ENCODE peak calls at places on chromosomes 2 and 18, in four cellular contexts. One of them, this sample, is unnamed.
A peak's percentile ranks its signal among the peaks of the same experiment; 100 is the strongest.

GRCh38 chr18:5518899-5519371 is 24.9 kb downstream of the EPB41L3 start:
- DNase-seq in PC-3: no peak
- DNase-seq in GM23248: peak; percentile 72
- DNase-seq in MM.1S: no peak
- DNase-seq in this sample: no peak

GRCh38 chr18:13240060-13240725 is 21.6 kb downstream of the LDLRAD4 start:
- DNase-seq in MM.1S: no peak
- DNase-seq in GM23248: no peak
- DNase-seq in PC-3: no peak
- DNase-seq in this sample: no peak

GRCh38 chr2:113138428-113139322 is 11.3 kb downstream of the IL1RN start:
- DNase-seq in MM.1S: peak; percentile 85
- DNase-seq in GM23248: peak; percentile 61
- DNase-seq in PC-3: peak; percentile 91
- DNase-seq in this sample: peak; percentile 73

GRCh38 chr2:142140434-142140845 is 9.6 kb upstream of the LRP1B start:
- DNase-seq in PC-3: peak; percentile 65
- DNase-seq in MM.1S: peak; percentile 43
- DNase-seq in GM23248: peak; percentile 34
- DNase-seq in this sample: peak; percentile 49

GRCh38 chr18:56068030-56068671 is 480.2 kb upstream of the TCF4 start:
- DNase-seq in MM.1S: no peak
- DNase-seq in PC-3: peak; percentile 61
- DNase-seq in GM23248: peak; percentile 69
- DNase-seq in this sample: no peak

GRCh38 chr2:149877064-149877463 is 289.5 kb upstream of the MMADHC start:
- DNase-seq in MM.1S: no peak
- DNase-seq in GM23248: no peak
- DNase-seq in PC-3: no peak
- DNase-seq in this sample: no peak

GRCh38 chr2:70656421-70657010 is 102.9 kb upstream of the TGFA start:
- DNase-seq in GM23248: no peak
- DNase-seq in MM.1S: no peak
- DNase-seq in PC-3: no peak
- DNase-seq in this sample: no peak

GRCh38 chr18:77054606-77055428 is 77.8 kb downstream of the MBP start:
- DNase-seq in PC-3: peak; percentile 93
- DNase-seq in MM.1S: peak; percentile 87
- DNase-seq in GM23248: peak; percentile 88
- DNase-seq in this sample: peak; percentile 71

GRCh38 chr2:200349868-200350267 is 43.4 kb downstream of the SPATS2L start:
- DNase-seq in GM23248: no peak
- DNase-seq in PC-3: no peak
- DNase-seq in MM.1S: no peak
- DNase-seq in this sample: no peak

GRCh38 chr2:102141915-102142828 is at the start of gene IL1R1:
- DNase-seq in PC-3: peak; percentile 80
- DNase-seq in GM23248: peak; percentile 97
- DNase-seq in MM.1S: no peak
- DNase-seq in this sample: peak; percentile 90

GRCh38 chr2:42547014-42547413 is 21.4 kb upstream of the MTA3 start:
- DNase-seq in MM.1S: no peak
- DNase-seq in GM23248: no peak
- DNase-seq in PC-3: no peak
- DNase-seq in this sample: no peak
- H3K9ac ChIP-seq in MM.1S: no peak overlapping the region
- H3K9ac ChIP-seq in GM23248: no peak overlapping the region
- H3K9ac ChIP-seq in PC-3: no peak overlapping the region
- H3K9ac ChIP-seq in this sample: no peak overlapping the region

DNA sequence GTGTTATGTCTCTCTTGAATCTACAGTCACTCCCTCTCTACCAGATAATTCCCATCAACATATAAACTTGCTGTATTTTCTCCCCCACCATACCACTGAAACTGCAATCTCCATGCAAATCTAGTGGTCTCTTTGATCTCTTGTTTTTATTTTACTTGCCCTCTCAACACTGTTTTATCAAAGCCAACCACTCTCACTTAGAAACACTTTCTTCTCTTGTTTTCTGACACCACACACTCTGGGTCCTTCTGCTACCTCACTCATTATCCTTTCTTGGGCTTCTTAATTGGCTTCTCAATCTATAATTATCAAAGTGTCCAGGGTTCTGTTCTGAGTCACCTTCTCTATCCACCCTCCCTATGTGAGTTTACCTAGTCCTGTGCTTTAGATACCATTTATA is 2.0 kb upstream of the MCFD2 start:
- DNase-seq in GM23248: no peak
- DNase-seq in MM.1S: peak; percentile 45
- DNase-seq in PC-3: no peak
- DNase-seq in this sample: no peak
- H3K79me2 ChIP-seq in GM23248: peaks cover 53% of the 10 kb centered on the region
- H3K79me2 ChIP-seq in MM.1S: peaks cover 33% of the 10 kb centered on the region
- H3K79me2 ChIP-seq in PC-3: peaks cover 45% of the 10 kb centered on the region
- H3K79me2 ChIP-seq in this sample: peaks cover 41% of the 10 kb centered on the region

GRCh38 chr2:24672589-24672988 is 120.6 kb downstream of the PTRHD1 start:
- DNase-seq in MM.1S: no peak
- DNase-seq in PC-3: no peak
- DNase-seq in GM23248: no peak
- DNase-seq in this sample: no peak

GRCh38 chr2:24675338-24675737 is 117.9 kb downstream of the PTRHD1 start:
- DNase-seq in GM23248: no peak
- DNase-seq in PC-3: no peak
- DNase-seq in MM.1S: no peak
- DNase-seq in this sample: no peak

GRCh38 chr2:24680196-24680595 is 113.0 kb downstream of the PTRHD1 start:
- DNase-seq in GM23248: no peak
- DNase-seq in MM.1S: no peak
- DNase-seq in PC-3: no peak
- DNase-seq in this sample: no peak

GRCh38 chr2:24671230-24671629 is 122.0 kb downstream of the PTRHD1 start:
- DNase-seq in GM23248: no peak
- DNase-seq in MM.1S: no peak
- DNase-seq in PC-3: no peak
- DNase-seq in this sample: no peak

GRCh38 chr2:24676493-24676892 is 116.7 kb downstream of the PTRHD1 start:
- DNase-seq in GM23248: no peak
- DNase-seq in MM.1S: no peak
- DNase-seq in PC-3: peak; percentile 18
- DNase-seq in this sample: no peak
- TF ChIP-seq EZH2phosphoT487 in GM23248: no peak
- TF ChIP-seq EZH2phosphoT487 in MM.1S: no peak
- TF ChIP-seq EZH2phosphoT487 in PC-3: no peak
- TF ChIP-seq EZH2phosphoT487 in this sample: no peak

GRCh38 chr2:120418174-120418787 is 72.3 kb downstream of the INHBB start:
- DNase-seq in GM23248: no peak
- DNase-seq in MM.1S: no peak
- DNase-seq in PC-3: no peak
- DNase-seq in this sample: no peak
- H3K9ac ChIP-seq in GM23248: no peak overlapping the region
- H3K9ac ChIP-seq in MM.1S: no peak overlapping the region
- H3K9ac ChIP-seq in PC-3: no peak overlapping the region
- H3K9ac ChIP-seq in this sample: no peak overlapping the region

GRCh38 chr2:195675783-195676427 is 18.9 kb downstream of the SLC39A10 start:
- DNase-seq in PC-3: no peak
- DNase-seq in MM.1S: no peak
- DNase-seq in GM23248: no peak
- DNase-seq in this sample: no peak
- H3K79me2 ChIP-seq in PC-3: peaks cover 7% of the 10 kb centered on the region
- H3K79me2 ChIP-seq in MM.1S: no peaks in the 10 kb centered on the region
- H3K79me2 ChIP-seq in GM23248: peaks cover 77% of the 10 kb centered on the region
- H3K79me2 ChIP-seq in this sample: peaks cover 100% of the 10 kb centered on the region

DNA sequence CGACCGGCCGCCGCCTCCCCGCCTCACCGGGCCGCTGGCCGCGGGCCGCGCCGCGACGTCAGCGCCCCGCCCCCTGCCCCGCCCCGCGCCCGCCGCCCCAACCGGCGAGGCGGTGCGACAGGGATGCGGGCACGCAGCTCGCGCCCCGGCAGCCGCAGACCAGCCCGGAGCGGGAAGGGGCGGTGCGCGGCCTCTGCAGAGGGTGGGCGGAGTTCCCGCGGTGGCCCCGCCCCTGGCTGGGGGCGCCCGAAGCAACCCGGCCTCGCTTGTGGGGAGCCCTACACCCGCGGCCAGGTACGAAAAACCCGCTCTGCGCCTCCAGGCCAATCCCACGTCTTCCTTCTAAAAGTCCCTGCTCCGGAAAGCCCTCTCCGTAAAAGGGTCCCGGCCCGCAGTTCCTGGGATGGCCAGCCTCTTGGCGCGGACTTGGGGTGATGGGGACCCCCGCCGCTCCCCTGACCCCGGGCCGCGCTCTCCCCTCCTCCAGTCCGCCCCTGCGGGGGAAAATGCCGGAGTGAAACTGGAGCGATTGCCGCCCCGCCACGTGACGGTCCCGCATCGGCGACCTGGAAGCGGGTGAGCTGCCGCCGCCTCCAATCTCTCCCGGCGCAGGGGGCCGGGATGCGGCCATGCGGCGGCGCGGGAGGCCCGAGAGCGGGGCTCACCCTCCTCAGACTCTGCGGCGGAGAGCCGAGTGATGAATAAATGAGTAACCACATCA is at the start of gene RAB11FIP5:
- DNase-seq in PC-3: peak; percentile 84
- DNase-seq in MM.1S: peak; percentile 81
- DNase-seq in GM23248: peak; percentile 97
- DNase-seq in this sample: peak; percentile 92
- TF ChIP-seq EZH2phosphoT487 in PC-3: no peak
- TF ChIP-seq EZH2phosphoT487 in MM.1S: no peak
- TF ChIP-seq EZH2phosphoT487 in GM23248: no peak
- TF ChIP-seq EZH2phosphoT487 in this sample: no peak

GRCh38 chr2:153057743-153058142 is 339.3 kb downstream of the ARL6IP6 start:
- DNase-seq in PC-3: no peak
- DNase-seq in MM.1S: no peak
- DNase-seq in GM23248: no peak
- DNase-seq in this sample: no peak

GRCh38 chr2:153055182-153055581 is 336.8 kb downstream of the ARL6IP6 start:
- DNase-seq in PC-3: no peak
- DNase-seq in MM.1S: no peak
- DNase-seq in GM23248: no peak
- DNase-seq in this sample: peak; percentile 54

DNA sequence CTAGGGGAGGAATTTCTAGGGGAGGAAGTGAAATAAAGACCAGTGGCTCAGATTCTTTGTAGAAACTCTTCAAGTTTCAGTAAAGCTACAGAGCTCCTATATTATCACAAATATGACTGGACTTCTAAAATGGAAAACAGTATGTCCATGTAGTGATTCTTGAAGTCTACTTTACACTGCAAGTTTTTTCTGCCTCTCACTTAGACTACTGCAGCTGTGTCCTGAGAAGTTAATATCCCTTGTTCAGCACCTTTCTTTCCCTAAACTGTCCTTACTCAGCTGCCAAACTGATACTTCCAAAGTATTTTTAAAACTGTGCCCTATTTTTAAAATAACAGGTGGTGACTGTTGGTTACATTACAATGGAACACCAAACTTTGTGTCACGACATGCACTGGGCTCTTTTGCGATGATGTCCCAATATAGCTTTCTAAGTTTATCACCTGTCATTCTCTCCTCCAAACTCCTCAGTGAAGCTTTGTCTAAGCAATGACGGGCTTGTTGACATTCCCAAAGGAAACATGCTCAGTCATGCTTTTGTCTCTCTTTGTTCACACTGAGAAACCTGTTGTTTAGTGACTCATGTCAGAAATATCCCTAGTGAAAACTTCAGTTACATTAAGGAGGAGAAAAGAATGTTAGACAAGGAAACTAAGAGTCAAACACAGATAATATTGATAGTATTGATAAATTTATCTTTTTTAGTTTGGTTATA is 341.1 kb downstream of the ARL6IP6 start:
- DNase-seq in PC-3: peak; percentile 89
- DNase-seq in GM23248: peak; percentile 15
- DNase-seq in MM.1S: peak; percentile 84
- DNase-seq in this sample: peak; percentile 65
- H3K9ac ChIP-seq in PC-3: no peak overlapping the region
- H3K9ac ChIP-seq in GM23248: no peak overlapping the region
- H3K9ac ChIP-seq in MM.1S: peak overlapping the region; percentile 38
- H3K9ac ChIP-seq in this sample: no peak overlapping the region

DNA sequence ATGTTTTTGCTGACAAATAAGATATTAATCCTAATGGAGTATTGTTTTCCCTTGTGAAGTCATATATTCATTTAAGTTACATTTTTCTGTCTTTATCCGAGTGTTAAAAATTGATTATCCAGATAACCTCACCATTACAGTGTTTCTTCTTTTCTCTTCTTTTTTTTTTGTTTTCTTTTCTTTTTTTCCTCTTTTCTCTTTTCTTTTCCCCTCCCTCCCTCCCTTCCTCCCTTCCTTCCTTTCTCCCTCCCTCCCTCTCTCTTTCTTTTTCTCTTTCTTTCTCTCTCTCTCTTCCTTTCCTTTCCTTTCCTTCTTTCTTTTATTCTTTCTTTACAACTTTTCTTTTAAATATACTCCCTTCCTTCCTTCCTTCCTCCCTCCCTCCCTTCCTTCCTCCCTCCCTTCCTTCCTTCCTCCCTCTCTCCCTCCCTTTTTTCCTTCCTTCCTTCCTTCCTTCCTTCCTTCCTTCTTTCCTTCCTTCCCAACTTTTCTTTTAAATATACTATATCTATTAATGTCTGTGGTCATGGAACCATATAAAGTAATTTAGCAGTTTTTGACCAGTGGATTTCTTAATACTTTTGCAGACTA is 40.9 kb downstream of the UBE2E3 start:
- DNase-seq in MM.1S: no peak
- DNase-seq in PC-3: no peak
- DNase-seq in GM23248: no peak
- DNase-seq in this sample: no peak
- H3K79me2 ChIP-seq in MM.1S: peaks cover 95% of the 10 kb centered on the region
- H3K79me2 ChIP-seq in PC-3: peaks cover 86% of the 10 kb centered on the region
- H3K79me2 ChIP-seq in GM23248: peaks cover 100% of the 10 kb centered on the region
- H3K79me2 ChIP-seq in this sample: peaks cover 97% of the 10 kb centered on the region